ENCODE peak calls at places on chromosomes 7 and 10, in four cellular contexts. L is K562, C is HCT116, R is HepG2. F is an unnamed sample.
A peak's percentile ranks its signal among the peaks of the same experiment; 100 is the strongest.

GRCh38 chr7:39459606-39460090 is 106.6 kb upstream of the YAE1 start:
- DNase-seq in L (no peak), C (no peak), R (no peak), F (peak; percentile 15)

GRCh38 chr7:55527314-55527713 is 45.0 kb downstream of the VOPP1 start:
- DNase-seq in L (no peak), C (no peak), R (no peak), F (no peak)

GRCh38 chr10:21047096-21047495 is 150.0 kb upstream of the NEBL start:
- DNase-seq in L (no peak), C (no peak), R (no peak), F (no peak)

GRCh38 chr7:45992831-45993230 is 71.8 kb upstream of the IGFBP3 start:
- DNase-seq in L (no peak), C (no peak), R (no peak), F (no peak)

GRCh38 chr7:3558410-3558809 is 257.4 kb downstream of the SDK1 start:
- DNase-seq in L (no peak), C (no peak), R (no peak), F (peak; percentile 86)

GRCh38 chr10:76336213-76336963 is 905.0 kb downstream of the LRMDA start:
- DNase-seq in L (no peak), C (no peak), R (peak; percentile 77), F (no peak)

GRCh38 chr10:6721480-6721879 is 141.4 kb upstream of the PRKCQ start:
- DNase-seq in L (no peak), C (peak; percentile 37), R (no peak), F (peak; percentile 31)

GRCh38 chr7:106736508-106737201 is 75.7 kb upstream of the CCDC71L start:
- DNase-seq in L (peak; percentile 80), C (peak; percentile 73), R (peak; percentile 28), F (peak; percentile 30)

GRCh38 chr10:4656576-4657194 is 169.3 kb upstream of the AKR1E2 start:
- DNase-seq in L (peak; percentile 60), C (peak; percentile 58), R (peak; percentile 44), F (peak; percentile 49)

GRCh38 chr7:114988755-114989154 is 66.9 kb downstream of the MDFIC start:
- DNase-seq in L (no peak), C (no peak), R (no peak), F (no peak)

GRCh38 chr7:134589491-134589941 is 40.6 kb downstream of the AKR1B15 start:
- DNase-seq in L (no peak), C (no peak), R (no peak), F (no peak)

GRCh38 chr10:60282771-60283353 is 106.8 kb downstream of the ANK3 start:
- DNase-seq in L (peak; percentile 58), C (no peak), R (peak; percentile 66), F (no peak)

GRCh38 chr7:120079704-120080103 is 193.3 kb upstream of the KCND2 start:
- DNase-seq in L (peak; percentile 41), C (no peak), R (no peak), F (no peak)

GRCh38 chr7:7969306-7970112 is 913 bp downstream of the GLCCI1 start:
- DNase-seq in L (peak; percentile 61), C (no peak), R (no peak), F (no peak)

GRCh38 chr10:69232252-69232651 is 12.1 kb downstream of the HKDC1 start:
- DNase-seq in L (no peak), C (peak; percentile 61), R (no peak), F (no peak)

GRCh38 chr7:128104109-128104742 is 73.0 kb upstream of the LRRC4 start:
- DNase-seq in L (no peak), C (no peak), R (no peak), F (peak; percentile 61)

DNA sequence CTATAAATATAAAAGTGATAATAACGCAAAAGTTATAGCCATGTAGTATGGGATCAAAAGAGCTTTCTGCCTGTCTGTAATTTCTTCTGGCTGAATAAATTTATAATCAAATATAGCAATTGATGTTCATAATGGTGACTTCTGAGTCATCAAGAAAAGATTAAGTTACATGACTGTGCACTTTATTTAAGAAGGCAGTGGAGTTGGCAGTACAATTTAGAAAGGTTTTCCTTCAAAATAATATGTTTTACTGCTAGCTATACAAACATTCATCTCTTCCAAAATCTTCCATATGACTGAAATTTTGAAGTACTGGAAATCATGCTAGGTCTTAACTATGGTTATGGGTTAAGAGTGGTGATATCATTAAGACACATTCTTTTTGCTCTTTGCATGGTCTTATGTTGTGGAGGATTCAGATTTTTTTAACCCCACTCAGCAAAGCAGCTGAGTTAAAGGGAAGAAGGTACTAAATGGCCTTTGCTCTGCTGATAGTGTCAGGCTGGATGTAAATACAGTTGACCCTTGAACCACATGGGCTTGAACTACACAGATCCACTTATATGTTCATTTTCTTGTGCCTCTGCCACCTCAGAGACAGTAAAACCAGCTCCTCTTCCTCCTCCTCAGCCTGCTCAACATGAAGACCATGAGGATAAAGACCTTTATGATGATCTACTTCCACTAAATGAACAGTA is 323.6 kb downstream of the BBS9 start:
- DNase-seq in L (no peak), C (no peak), R (peak; percentile 14), F (no peak)
- TF ChIP-seq ELF1 in L (no peak), C (no peak), R (no peak), F (no peak)

DNA sequence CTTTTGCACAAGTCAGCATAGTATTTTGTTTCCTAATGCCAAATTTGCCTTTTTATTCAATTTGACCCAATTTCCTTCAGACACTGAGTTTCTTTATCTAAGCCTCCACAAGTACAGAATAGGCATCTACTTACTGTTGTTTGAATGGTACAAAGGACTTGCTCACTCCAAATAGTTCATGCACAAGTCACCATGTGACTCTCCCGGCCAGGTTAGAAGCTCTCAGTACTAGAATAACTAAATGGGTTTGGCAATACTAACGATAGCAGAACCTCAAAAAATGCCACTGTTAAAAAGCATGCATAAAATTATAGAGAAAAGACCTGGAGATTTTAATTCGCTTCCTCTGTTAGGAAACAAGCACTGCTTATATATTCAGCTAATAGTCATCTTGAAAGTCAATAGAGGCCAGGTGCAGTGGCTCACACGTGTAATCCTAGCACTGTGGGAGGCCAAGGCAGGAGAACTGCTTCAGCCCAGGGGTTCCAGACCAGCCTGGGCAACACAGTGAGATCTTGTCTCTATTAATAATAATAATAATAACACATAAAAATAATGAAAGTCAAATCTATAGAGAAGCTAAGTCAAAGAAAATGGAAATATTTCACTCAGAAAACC is 335.8 kb upstream of the MBL2 start:
- DNase-seq in L (no peak), C (no peak), R (no peak), F (no peak)
- TF ChIP-seq ELF1 in L (no peak), C (no peak), R (no peak), F (no peak)

DNA sequence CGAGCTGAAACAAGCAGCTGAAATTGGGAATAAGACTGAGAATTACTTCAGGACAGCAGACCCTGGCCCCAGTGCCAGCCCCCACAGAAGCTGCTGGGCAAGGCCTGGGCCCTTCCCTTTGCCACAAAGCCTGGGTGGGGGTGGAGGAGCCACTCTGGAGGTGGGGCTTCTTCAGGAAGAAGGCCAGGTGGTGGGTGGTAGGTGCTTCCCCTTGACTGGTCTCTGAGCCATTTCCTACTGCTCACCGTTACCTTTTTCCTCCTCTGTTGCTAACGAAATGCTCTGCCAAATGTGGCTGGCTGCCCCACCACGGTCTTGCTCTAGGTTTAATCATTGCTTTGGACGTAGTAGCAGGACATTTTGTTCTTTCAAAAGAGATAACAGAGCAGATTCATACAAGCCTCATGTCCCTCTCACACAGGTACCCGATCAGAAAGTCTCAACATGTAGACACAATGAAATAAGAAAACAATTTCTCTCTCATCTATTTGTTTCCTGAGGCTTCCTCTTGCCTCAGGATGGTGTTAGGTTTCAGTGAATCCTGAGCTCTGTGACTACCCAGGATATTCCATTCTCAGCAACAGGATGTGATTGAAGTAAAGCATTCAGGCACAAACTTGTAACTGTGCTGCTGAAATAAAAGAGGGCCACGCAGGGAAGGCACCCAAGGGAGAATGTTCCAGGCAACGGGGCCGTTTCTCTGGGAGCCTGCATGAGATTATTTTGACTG is 66.5 kb downstream of the WDR11 start:
- DNase-seq in L (no peak), C (no peak), R (no peak), F (no peak)
- TF ChIP-seq ELF1 in L (no peak), C (no peak), R (no peak), F (no peak)

GRCh38 chr7:112160130-112160770 is 45.9 kb downstream of the DOCK4 start:
- DNase-seq in L (no peak), C (no peak), R (peak; percentile 57), F (peak; percentile 43)

GRCh38 chr7:112160771-112161150 is 45.4 kb downstream of the DOCK4 start:
- DNase-seq in L (no peak), C (no peak), R (peak; percentile 80), F (no peak)

GRCh38 chr7:112163021-112163310 is 43.2 kb downstream of the DOCK4 start:
- DNase-seq in L (no peak), C (no peak), R (no peak), F (no peak)

GRCh38 chr7:112161253-112162160 is 44.7 kb downstream of the DOCK4 start:
- DNase-seq in L (no peak), C (no peak), R (peak; percentile 30), F (no peak)

GRCh38 chr7:112162161-112163020 is 43.8 kb downstream of the DOCK4 start:
- DNase-seq in L (no peak), C (no peak), R (peak; percentile 89), F (peak; percentile 54)
- TF ChIP-seq ELF1 in L (no peak), C (no peak), R (no peak), F (no peak)

GRCh38 chr7:35250941-35251340 is 3.0 kb downstream of the TBX20 start:
- DNase-seq in L (no peak), C (no peak), R (no peak), F (no peak)

GRCh38 chr7:35250452-35250851 is 3.4 kb downstream of the TBX20 start:
- DNase-seq in L (no peak), C (no peak), R (no peak), F (no peak)

GRCh38 chr7:35252584-35252983 is 1.3 kb downstream of the TBX20 start:
- DNase-seq in L (no peak), C (no peak), R (no peak), F (no peak)

GRCh38 chr7:35253182-35253679 is 669 bp downstream of the TBX20 start:
- DNase-seq in L (no peak), C (no peak), R (no peak), F (peak; percentile 84)

GRCh38 chr7:35251606-35252310 is 2.1 kb downstream of the TBX20 start:
- DNase-seq in L (no peak), C (no peak), R (no peak), F (no peak)
- TF ChIP-seq ELF1 in L (no peak), C (no peak), R (no peak), F (no peak)

GRCh38 chr10:99993994-99994689 is 15.6 kb downstream of the DNMBP start:
- DNase-seq in L (peak; percentile 86), C (no peak), R (no peak), F (no peak)
- TF ChIP-seq ELF1 in L (no peak), C (no peak), R (no peak), F (no peak)

DNA sequence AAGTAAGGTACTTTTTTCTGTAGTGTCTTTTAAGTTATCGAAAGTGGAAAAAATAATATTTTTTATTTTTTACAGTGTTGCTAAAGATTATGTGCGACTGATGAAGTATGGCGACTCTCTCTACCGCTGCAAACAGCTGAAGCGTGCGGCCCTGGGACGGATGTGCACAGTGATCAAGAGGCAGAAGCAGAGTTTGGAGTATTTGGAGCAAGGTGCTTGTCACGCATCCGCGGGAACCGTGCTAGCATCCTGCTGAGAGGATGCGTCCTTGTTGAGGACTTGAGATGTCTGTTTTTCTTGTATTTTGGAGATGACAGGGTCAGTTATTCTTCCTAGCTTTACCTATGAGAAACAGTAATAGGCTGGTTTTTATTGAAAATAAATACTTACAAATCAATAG is 7.8 kb downstream of the GTPBP4 start:
- DNase-seq in L (no peak), C (no peak), R (no peak), F (no peak)
- TF ChIP-seq ELF1 in L (no peak), C (no peak), R (no peak), F (no peak)

F was measured in SK-N-SH.